ENCODE peak calls at places on chromosomes 11 and 22, in seven cellular contexts. U is HCT116, I is K562, S is HepG2, G is GM12878, Q is H1, R is SK-N-SH. O is an unnamed sample.

GRCh38 chr11:69221086-69221485 is 65.4 kb downstream of the SMIM38 start:
- DNase-seq in U (no peak), I (no peak), S (no peak), G (no peak), Q (no peak), R (no peak), O (no peak)

GRCh38 chr11:30478923-30479322 is 107.2 kb downstream of the MPPED2 start:
- DNase-seq in U (no peak), I (no peak), S (no peak), G (no peak), Q (no peak), R (no peak), O (no peak)

GRCh38 chr11:130555251-130555841 is 106.9 kb downstream of the ADAMTS15 start:
- DNase-seq in U (no peak), I (no peak), S (no peak), G (no peak), Q (no peak), R (no peak), O (no peak)

GRCh38 chr22:18078329-18079041 is 695 bp downstream of the PEX26 start:
- DNase-seq in U (no peak), I (peak; percentile 78), S (peak; percentile 34), G (no peak), Q (no peak), R (peak; percentile 63), O (peak; percentile 29)

GRCh38 chr11:114068327-114068726 is 8.8 kb downstream of the ZBTB16 start:
- DNase-seq in U (no peak), I (no peak), S (no peak), G (no peak), Q (no peak), R (no peak), O (no peak)

GRCh38 chr11:117639601-117640000 is 157.4 kb downstream of the DSCAML1 start:
- DNase-seq in U (no peak), I (no peak), S (no peak), G (no peak), Q (no peak), R (no peak), O (no peak)

GRCh38 chr11:68974421-68975194 is 6.2 kb downstream of the MRGPRD start:
- DNase-seq in U (peak; percentile 77), I (peak; percentile 72), S (no peak), G (no peak), Q (no peak), R (no peak), O (peak; percentile 71)

GRCh38 chr11:41954034-41954433 is 494.6 kb upstream of the LRRC4C start:
- DNase-seq in U (no peak), I (no peak), S (no peak), G (no peak), Q (no peak), R (no peak), O (no peak)

GRCh38 chr22:47393191-47393590 is 630.7 kb downstream of the TBC1D22A start:
- DNase-seq in U (no peak), I (no peak), S (no peak), G (no peak), Q (no peak), R (no peak), O (no peak)

GRCh38 chr11:83235825-83236224 is 42.3 kb downstream of the ANKRD42 start:
- DNase-seq in U (no peak), I (no peak), S (no peak), G (no peak), Q (no peak), R (no peak), O (no peak)

GRCh38 chr11:100855466-100856067 is 168.5 kb downstream of the ARHGAP42 start:
- DNase-seq in U (peak; percentile 52), I (peak; percentile 18), S (peak; percentile 36), G (no peak), Q (no peak), R (peak; percentile 4), O (peak; percentile 11)

GRCh38 chr11:71466358-71466757 is 13.4 kb downstream of the NADSYN1 start:
- DNase-seq in U (no peak), I (no peak), S (no peak), G (no peak), Q (no peak), R (no peak), O (no peak)

GRCh38 chr11:75578977-75579376 is 16.9 kb downstream of the SERPINH1 start:
- DNase-seq in U (no peak), I (no peak), S (no peak), G (no peak), Q (no peak), R (no peak), O (no peak)
- TF ChIP-seq JUND in U (no peak), I (no peak), S (no peak), G (no peak), Q (no peak), R (no peak), O (no peak)

DNA sequence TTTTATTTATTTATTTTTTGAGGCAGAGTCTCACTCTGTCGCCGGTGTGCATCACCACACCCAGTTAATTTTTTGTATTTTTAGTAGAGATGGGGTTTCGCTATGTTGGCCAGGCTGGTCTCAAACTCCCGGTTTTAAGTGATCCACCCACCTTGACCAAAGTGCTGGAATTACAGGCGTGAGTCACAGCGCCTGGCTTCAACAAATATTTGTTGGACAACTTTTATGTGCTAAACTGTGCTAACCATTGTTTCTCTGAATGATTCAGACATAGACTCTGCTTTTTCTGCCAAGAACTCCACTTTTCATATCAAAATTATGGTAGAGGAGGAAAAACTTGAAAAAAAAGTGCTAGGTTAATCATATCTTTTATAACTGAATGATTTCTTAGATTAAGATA is 36.3 kb downstream of the MMP7 start:
- DNase-seq in U (peak; percentile 59), I (no peak), S (peak; percentile 94), G (no peak), Q (no peak), R (no peak), O (no peak)
- TF ChIP-seq JUND in U (peak; percentile 34), I (no peak), S (peak; percentile 89), G (no peak), Q (no peak), R (no peak), O (no peak)

DNA sequence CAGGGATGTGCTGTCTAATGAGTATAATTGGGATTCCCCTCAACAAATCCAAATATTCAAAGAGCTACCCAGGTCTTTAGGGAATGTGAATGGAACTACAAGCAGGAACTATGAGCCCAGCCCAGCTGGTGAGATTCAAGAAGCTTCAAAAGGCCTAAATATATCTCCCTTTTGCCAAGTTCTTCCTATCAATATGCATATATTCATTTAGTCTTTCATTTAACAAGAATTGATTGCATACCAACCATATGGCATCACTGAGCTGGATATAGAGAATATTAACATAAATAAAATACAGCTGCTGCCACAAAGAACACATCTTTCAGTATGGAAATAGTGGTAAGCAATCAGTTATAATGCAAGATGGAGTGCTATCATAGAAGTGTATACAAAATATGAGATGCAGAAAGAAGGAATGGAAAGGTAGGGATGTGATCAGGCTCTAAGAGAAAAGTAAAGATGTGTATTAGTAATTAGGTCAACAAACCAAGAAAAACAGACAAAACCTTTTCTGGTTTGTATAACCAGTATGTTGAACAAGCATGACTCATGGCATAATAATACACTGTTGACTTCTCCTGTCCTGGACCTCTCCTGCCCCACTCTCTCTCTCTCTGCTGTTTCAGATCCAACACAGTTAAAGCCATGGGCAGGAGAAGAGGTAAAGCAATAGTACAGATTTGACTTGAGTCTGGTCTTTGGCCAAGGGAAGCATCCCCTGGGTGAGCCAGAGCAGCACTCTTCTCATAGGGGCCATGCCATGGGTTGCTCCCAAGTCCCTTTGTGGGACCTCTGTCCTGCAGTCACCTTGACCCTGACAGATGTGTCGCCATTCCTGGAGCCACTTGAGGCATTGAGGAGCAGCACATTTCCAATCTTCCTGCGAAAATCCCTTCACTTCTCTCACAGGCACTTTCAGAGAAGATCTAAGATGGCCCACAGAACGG is 58.6 kb upstream of the PRSS23 start:
- DNase-seq in U (no peak), I (no peak), S (peak; percentile 81), G (no peak), Q (no peak), R (no peak), O (no peak)
- TF ChIP-seq JUND in U (peak; percentile 79), I (no peak), S (no peak), G (no peak), Q (no peak), R (peak; percentile 90), O (no peak)

GRCh38 chr22:23243006-23243573 is 62.8 kb downstream of the BCR start:
- DNase-seq in U (no peak), I (peak; percentile 96), S (no peak), G (peak; percentile 41), Q (peak; percentile 68), R (no peak), O (no peak)
- TF ChIP-seq JUND in U (no peak), I (no peak), S (no peak), G (no peak), Q (no peak), R (no peak), O (no peak)

GRCh38 chr11:34161812-34162506 is 56.5 kb downstream of the NAT10 start:
- DNase-seq in U (no peak), I (peak; percentile 66), S (no peak), G (no peak), Q (no peak), R (no peak), O (no peak)
- TF ChIP-seq JUND in U (no peak), I (peak; percentile 84), S (no peak), G (no peak), Q (no peak), R (no peak), O (no peak)

GRCh38 chr22:44523981-44524759 is 26.1 kb upstream of the RTL6 start:
- DNase-seq in U (no peak), I (no peak), S (no peak), G (no peak), Q (no peak), R (no peak), O (no peak)

GRCh38 chr22:44526431-44527115 is 28.5 kb upstream of the RTL6 start:
- DNase-seq in U (no peak), I (no peak), S (no peak), G (no peak), Q (no peak), R (peak; percentile 55), O (no peak)

GRCh38 chr22:44525872-44526271 is 27.8 kb upstream of the RTL6 start:
- DNase-seq in U (no peak), I (no peak), S (no peak), G (no peak), Q (no peak), R (no peak), O (no peak)

GRCh38 chr22:44522526-44523170 is 24.6 kb upstream of the RTL6 start:
- DNase-seq in U (no peak), I (no peak), S (no peak), G (no peak), Q (no peak), R (no peak), O (no peak)

GRCh38 chr22:44524806-44525205 is 26.8 kb upstream of the RTL6 start:
- DNase-seq in U (no peak), I (no peak), S (no peak), G (no peak), Q (no peak), R (no peak), O (no peak)
- TF ChIP-seq JUND in U (no peak), I (no peak), S (no peak), G (no peak), Q (no peak), R (no peak), O (no peak)

DNA sequence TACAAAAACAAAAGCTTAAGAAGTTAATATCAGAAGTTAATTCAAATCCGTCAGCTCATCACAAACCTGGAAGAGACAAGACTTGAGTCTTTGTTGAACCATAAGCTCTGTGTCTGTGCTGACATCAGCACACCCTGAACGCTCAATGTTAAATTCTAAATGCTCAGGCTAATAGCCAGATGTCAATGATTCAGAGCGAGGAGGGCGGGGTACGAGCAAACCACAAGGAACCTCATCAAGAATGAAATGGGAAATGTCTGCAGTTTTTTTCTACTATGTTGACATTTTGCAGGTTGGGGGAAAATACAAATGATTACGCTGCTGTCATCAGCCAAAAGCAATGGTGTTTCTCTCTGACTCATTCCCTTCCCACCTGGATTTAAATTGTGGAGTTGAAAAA is 1057.2 kb downstream of the NTM start:
- DNase-seq in U (no peak), I (no peak), S (no peak), G (no peak), Q (no peak), R (no peak), O (no peak)
- TF ChIP-seq JUND in U (no peak), I (no peak), S (no peak), G (no peak), Q (no peak), R (no peak), O (no peak)